ENCODE peak calls at places on chromosomes 12 and 14, in nine cellular contexts. H is RWPE1, Q is hepatocyte, K is brain microvascular endothelial cell, M is MM.1S, G is lower leg skin, N is SK-N-SH, D is WTC11, I is colonic mucosa. E is an unnamed sample.
A peak's percentile ranks its signal among the peaks of the same experiment; 100 is the strongest.

GRCh38 chr14:104746951-104747481 is 5.9 kb upstream of the SIVA1 start:
- DNase-seq in H (no peak), Q (peak; percentile 61), K (no peak), M (no peak), G (no peak), N (no peak), D (no peak), I (peak; percentile 59), E (peak; percentile 94)

GRCh38 chr12:124921200-124922008 is 7.0 kb upstream of the UBC start:
- DNase-seq in H (no peak), Q (peak; percentile 77), K (peak; percentile 67), M (peak; percentile 72), G (peak; percentile 65), N (peak; percentile 41), D (peak; percentile 73), I (peak; percentile 77), E (peak; percentile 81)

GRCh38 chr12:104011265-104011664 is 38.7 kb downstream of the GLT8D2 start:
- DNase-seq in H (peak; percentile 71), Q (no peak), K (peak; percentile 79), M (no peak), G (no peak), N (no peak), D (no peak), I (no peak), E (peak; percentile 92)

GRCh38 chr12:74401035-74401434 is 136.6 kb upstream of the ATXN7L3B start:
- DNase-seq in H (no peak), Q (no peak), K (no peak), M (no peak), G (no peak), N (no peak), D (no peak), I (no peak), E (no peak)

GRCh38 chr14:96816281-96816680 is 19.1 kb downstream of the VRK1 start:
- DNase-seq in H (no peak), Q (no peak), K (no peak), M (no peak), G (no peak), N (no peak), D (no peak), I (no peak), E (no peak)

GRCh38 chr12:100826323-100826722 is 31.7 kb downstream of the ANO4 start:
- DNase-seq in H (peak; percentile 16), Q (peak; percentile 79), K (peak; percentile 36), M (peak; percentile 55), G (no peak), N (no peak), D (peak; percentile 70), I (peak; percentile 37), E (peak; percentile 74)

GRCh38 chr14:64196668-64197411 is 97.3 kb downstream of the ESR2 start:
- DNase-seq in H (no peak), Q (peak; percentile 67), K (peak; percentile 57), M (no peak), G (no peak), N (peak; percentile 79), D (peak; percentile 71), I (no peak), E (no peak)

GRCh38 chr12:51866324-51866723 is 17.8 kb upstream of the FIGNL2 start:
- DNase-seq in H (no peak), Q (no peak), K (no peak), M (no peak), G (no peak), N (no peak), D (no peak), I (no peak), E (no peak)

GRCh38 chr12:76206677-76207072 is 122.2 kb upstream of the NAP1L1 start:
- DNase-seq in H (no peak), Q (no peak), K (no peak), M (no peak), G (no peak), N (no peak), D (no peak), I (no peak), E (no peak)

GRCh38 chr12:101839324-101840283 is 8.8 kb upstream of the GNPTAB start:
- DNase-seq in H (peak; percentile 63), Q (peak; percentile 77), K (peak; percentile 59), M (peak; percentile 61), G (peak; percentile 68), N (peak; percentile 62), D (peak; percentile 74), I (peak; percentile 87), E (peak; percentile 78)

GRCh38 chr12:6373022-6373787 is 2.2 kb downstream of the SCNN1A start:
- DNase-seq in H (no peak), Q (no peak), K (no peak), M (no peak), G (no peak), N (no peak), D (no peak), I (peak; percentile 87), E (no peak)

GRCh38 chr12:6369916-6370575 is 5.3 kb downstream of the SCNN1A start:
- DNase-seq in H (no peak), Q (no peak), K (no peak), M (no peak), G (no peak), N (no peak), D (no peak), I (no peak), E (no peak)

GRCh38 chr12:6372403-6373003 is 2.9 kb downstream of the SCNN1A start:
- DNase-seq in H (peak; percentile 83), Q (peak; percentile 72), K (peak; percentile 57), M (peak; percentile 45), G (peak; percentile 58), N (no peak), D (no peak), I (no peak), E (peak; percentile 93)

GRCh38 chr12:6370576-6370935 is 4.8 kb downstream of the SCNN1A start:
- DNase-seq in H (no peak), Q (no peak), K (no peak), M (no peak), G (no peak), N (no peak), D (no peak), I (no peak), E (no peak)

DNA sequence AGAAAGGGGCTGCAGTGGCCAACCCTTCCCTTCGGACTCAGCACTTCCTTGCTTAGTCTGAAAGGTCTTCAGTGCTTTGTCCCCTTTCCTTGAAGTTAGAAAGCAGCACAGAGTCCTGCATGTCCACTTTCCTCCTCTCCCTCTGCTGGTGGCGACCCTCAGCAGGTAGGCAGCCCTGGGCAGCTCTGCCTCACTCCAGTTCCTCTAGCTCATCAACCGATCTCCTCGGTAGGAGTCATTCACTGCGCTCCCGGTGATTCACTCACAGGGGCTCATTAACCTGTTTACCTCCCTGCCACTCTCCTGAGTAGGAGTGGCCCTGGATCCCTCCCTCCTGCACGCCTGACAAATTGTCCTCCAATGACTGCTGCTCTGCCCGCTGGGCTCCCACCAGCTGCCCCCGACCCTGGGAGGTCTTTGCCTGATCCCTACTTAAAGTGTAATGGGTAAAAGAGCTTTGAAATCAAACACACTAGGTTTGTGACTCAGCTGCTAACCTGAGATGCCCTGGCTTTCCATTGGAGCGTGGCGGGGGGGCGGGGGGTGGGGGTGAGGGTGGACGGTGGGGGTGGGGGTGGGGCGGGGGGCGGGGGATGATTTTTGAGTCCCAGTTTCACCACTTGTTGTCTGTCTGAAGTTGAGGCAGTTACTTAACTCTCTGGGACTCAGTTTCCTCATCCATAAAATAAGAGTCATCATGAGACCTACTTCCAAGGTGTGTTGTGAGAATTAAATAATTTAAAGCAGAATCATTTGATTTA is 4.2 kb downstream of the SCNN1A start:
- DNase-seq in H (peak; percentile 95), Q (peak; percentile 91), K (peak; percentile 42), M (no peak), G (no peak), N (no peak), D (peak; percentile 87), I (peak; percentile 88), E (peak; percentile 96)
- TF ChIP-seq CTCF in H (no peak), Q (peak; percentile 20), K (peak; percentile 62), M (no peak), G (no peak), N (peak; percentile 47), D (no peak), I (no peak), E (peak; percentile 17)

DNA sequence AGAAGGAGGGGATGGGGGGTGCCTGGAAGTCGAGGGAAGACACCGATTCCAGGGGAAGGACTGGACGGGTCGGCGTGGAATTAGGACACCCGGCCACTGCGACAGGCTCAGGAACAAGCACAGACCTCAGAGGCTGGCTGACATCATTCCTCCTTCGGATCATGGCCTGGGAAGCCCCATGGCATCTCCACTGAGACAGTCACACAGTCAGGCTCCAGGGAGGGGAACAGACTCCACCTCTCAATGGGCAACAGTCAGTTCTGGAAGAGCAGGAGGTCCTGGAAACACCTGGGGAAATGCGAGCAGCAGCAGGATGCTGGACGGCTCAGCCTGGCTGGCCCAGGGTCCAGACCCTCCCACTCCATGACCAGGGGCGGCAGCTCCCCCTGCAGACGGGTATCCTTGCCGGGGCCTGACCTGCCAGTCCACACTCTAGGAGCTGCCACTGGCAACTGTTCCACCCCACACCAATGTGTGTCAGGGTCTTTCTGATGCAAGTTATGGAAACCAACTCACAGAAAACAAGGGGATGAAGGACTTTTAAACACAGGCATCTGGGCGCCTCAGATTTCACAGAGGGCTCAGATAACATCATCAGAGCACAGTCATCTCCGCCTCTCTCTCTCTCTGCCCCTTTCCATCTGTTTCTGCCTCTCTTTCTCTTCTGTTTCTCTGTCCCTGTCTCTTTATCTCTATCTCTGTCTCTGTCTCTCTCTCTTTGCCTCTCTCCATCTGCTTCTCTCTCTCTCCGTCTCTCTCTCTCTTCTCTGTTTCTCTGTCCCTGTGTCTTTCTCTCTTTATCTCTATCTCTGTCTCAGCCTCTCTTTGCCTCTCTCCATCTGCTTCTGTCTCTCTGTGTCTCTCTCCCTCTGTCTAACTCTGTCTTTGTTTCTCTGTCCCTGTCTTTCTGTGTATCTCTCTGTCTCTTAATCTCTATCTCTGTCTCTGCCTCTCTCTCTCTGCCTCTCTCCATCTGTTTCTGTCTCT is 67.6 kb upstream of the FBRSL1 start:
- DNase-seq in H (no peak), Q (no peak), K (no peak), M (no peak), G (no peak), N (no peak), D (peak; percentile 54), I (no peak), E (no peak)
- TF ChIP-seq CTCF in H (no peak), Q (no peak), K (no peak), M (no peak), G (no peak), N (no peak), D (no peak), I (no peak), E (no peak)

GRCh38 chr12:43733687-43734086 is 24.9 kb downstream of the PUS7L start:
- DNase-seq in H (no peak), Q (no peak), K (no peak), M (no peak), G (no peak), N (no peak), D (no peak), I (no peak), E (no peak)
- TF ChIP-seq CTCF in H (no peak), Q (no peak), K (no peak), M (no peak), G (no peak), N (peak; percentile 20), D (no peak), I (no peak), E (no peak)

DNA sequence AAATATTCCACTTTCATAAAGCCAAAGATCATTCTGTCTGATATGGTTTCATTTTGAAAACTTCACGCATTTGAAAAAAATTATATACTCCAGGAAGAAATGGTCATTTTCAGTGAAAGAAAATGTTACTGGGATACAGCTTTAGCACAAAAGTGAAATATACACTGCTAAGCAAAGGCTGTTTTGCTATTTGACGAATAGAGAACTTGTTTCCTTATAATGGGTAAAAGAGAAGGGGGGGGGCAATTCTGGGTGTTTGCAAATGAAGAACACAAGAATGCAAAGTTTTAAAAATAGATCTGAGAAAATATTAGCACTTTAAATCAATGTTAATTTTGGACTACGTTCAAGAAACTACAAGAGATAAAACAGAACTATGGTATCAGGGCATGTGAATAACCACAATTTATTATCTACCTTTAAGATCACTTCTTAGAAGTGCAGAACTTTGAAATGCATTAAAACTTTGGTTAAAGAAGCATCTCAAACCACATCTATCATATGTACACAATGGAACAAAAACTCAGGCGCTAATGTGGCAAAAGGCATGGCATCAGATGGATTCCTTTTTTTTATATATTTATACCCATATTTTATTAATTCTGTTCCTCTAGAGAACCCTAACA is 51.1 kb downstream of the EFCAB11 start:
- DNase-seq in H (no peak), Q (no peak), K (no peak), M (no peak), G (no peak), N (no peak), D (no peak), I (no peak), E (no peak)
- TF ChIP-seq CTCF in H (no peak), Q (no peak), K (no peak), M (no peak), G (no peak), N (no peak), D (no peak), I (no peak), E (no peak)

E was measured in epithelial cell of esophagus.